ENCODE peak calls at places on chromosomes 6 and 20, in nine cellular contexts. One of them, this sample, is unnamed.

GRCh38 chr6:143694560-143694959 is 16.8 kb downstream of the PHACTR2 start:
- DNase-seq in H1: no peak
- DNase-seq in A549: no peak
- DNase-seq in transverse colon: no peak
- DNase-seq in HepG2: no peak
- DNase-seq in tibial nerve: no peak
- DNase-seq in ovary: no peak
- DNase-seq in GM12878: no peak
- DNase-seq in esophagus muscularis mucosa: no peak
- DNase-seq in this sample: no peak

GRCh38 chr6:140980265-140980887 is 1152.3 kb upstream of the GJE1 start:
- DNase-seq in H1: no peak
- DNase-seq in A549: no peak
- DNase-seq in transverse colon: no peak
- DNase-seq in HepG2: no peak
- DNase-seq in tibial nerve: no peak
- DNase-seq in ovary: no peak
- DNase-seq in GM12878: no peak
- DNase-seq in esophagus muscularis mucosa: no peak
- DNase-seq in this sample: no peak

GRCh38 chr20:49768204-49769124 is 44.2 kb upstream of the SLC9A8 start:
- DNase-seq in H1: peak; percentile 57
- DNase-seq in A549: peak; percentile 98
- DNase-seq in transverse colon: peak; percentile 56
- DNase-seq in HepG2: peak; percentile 100
- DNase-seq in tibial nerve: peak; percentile 41
- DNase-seq in ovary: peak; percentile 55
- DNase-seq in GM12878: peak; percentile 31
- DNase-seq in esophagus muscularis mucosa: no peak
- DNase-seq in this sample: peak; percentile 73

GRCh38 chr20:40864470-40864869 is 164.2 kb upstream of the TOP1 start:
- DNase-seq in H1: no peak
- DNase-seq in A549: no peak
- DNase-seq in transverse colon: no peak
- DNase-seq in HepG2: no peak
- DNase-seq in tibial nerve: no peak
- DNase-seq in ovary: no peak
- DNase-seq in GM12878: no peak
- DNase-seq in esophagus muscularis mucosa: no peak
- DNase-seq in this sample: no peak

GRCh38 chr6:85364354-85364753 is 85.5 kb upstream of the NT5E start:
- DNase-seq in H1: no peak
- DNase-seq in A549: peak; percentile 36
- DNase-seq in transverse colon: no peak
- DNase-seq in HepG2: no peak
- DNase-seq in tibial nerve: no peak
- DNase-seq in ovary: no peak
- DNase-seq in GM12878: no peak
- DNase-seq in esophagus muscularis mucosa: no peak
- DNase-seq in this sample: no peak

GRCh38 chr6:159257846-159258245 is 88.6 kb downstream of the FNDC1 start:
- DNase-seq in H1: no peak
- DNase-seq in A549: no peak
- DNase-seq in transverse colon: no peak
- DNase-seq in HepG2: no peak
- DNase-seq in tibial nerve: no peak
- DNase-seq in ovary: no peak
- DNase-seq in GM12878: no peak
- DNase-seq in esophagus muscularis mucosa: no peak
- DNase-seq in this sample: no peak

GRCh38 chr6:47571488-47571887 is 93.9 kb downstream of the CD2AP start:
- DNase-seq in H1: no peak
- DNase-seq in A549: no peak
- DNase-seq in transverse colon: no peak
- DNase-seq in HepG2: no peak
- DNase-seq in tibial nerve: no peak
- DNase-seq in ovary: no peak
- DNase-seq in GM12878: no peak
- DNase-seq in esophagus muscularis mucosa: no peak
- DNase-seq in this sample: no peak

GRCh38 chr6:133645000-133645619 is 243.8 kb upstream of the TCF21 start:
- DNase-seq in H1: no peak
- DNase-seq in A549: peak; percentile 67
- DNase-seq in transverse colon: no peak
- DNase-seq in HepG2: no peak
- DNase-seq in tibial nerve: no peak
- DNase-seq in ovary: peak; percentile 56
- DNase-seq in GM12878: no peak
- DNase-seq in esophagus muscularis mucosa: no peak
- DNase-seq in this sample: no peak

GRCh38 chr6:140079328-140079727 is 704.9 kb upstream of the CITED2 start:
- DNase-seq in H1: no peak
- DNase-seq in A549: no peak
- DNase-seq in transverse colon: no peak
- DNase-seq in HepG2: no peak
- DNase-seq in tibial nerve: no peak
- DNase-seq in ovary: peak; percentile 53
- DNase-seq in GM12878: no peak
- DNase-seq in esophagus muscularis mucosa: no peak
- DNase-seq in this sample: peak; percentile 26

GRCh38 chr6:135884136-135884535 is 32.6 kb downstream of the PDE7B start:
- DNase-seq in H1: no peak
- DNase-seq in A549: no peak
- DNase-seq in transverse colon: no peak
- DNase-seq in HepG2: no peak
- DNase-seq in tibial nerve: no peak
- DNase-seq in ovary: no peak
- DNase-seq in GM12878: no peak
- DNase-seq in esophagus muscularis mucosa: no peak
- DNase-seq in this sample: no peak

GRCh38 chr6:128363424-128363823 is 157.0 kb downstream of the PTPRK start:
- DNase-seq in H1: no peak
- DNase-seq in A549: no peak
- DNase-seq in transverse colon: no peak
- DNase-seq in HepG2: no peak
- DNase-seq in tibial nerve: no peak
- DNase-seq in ovary: no peak
- DNase-seq in GM12878: no peak
- DNase-seq in esophagus muscularis mucosa: no peak
- DNase-seq in this sample: no peak

DNA sequence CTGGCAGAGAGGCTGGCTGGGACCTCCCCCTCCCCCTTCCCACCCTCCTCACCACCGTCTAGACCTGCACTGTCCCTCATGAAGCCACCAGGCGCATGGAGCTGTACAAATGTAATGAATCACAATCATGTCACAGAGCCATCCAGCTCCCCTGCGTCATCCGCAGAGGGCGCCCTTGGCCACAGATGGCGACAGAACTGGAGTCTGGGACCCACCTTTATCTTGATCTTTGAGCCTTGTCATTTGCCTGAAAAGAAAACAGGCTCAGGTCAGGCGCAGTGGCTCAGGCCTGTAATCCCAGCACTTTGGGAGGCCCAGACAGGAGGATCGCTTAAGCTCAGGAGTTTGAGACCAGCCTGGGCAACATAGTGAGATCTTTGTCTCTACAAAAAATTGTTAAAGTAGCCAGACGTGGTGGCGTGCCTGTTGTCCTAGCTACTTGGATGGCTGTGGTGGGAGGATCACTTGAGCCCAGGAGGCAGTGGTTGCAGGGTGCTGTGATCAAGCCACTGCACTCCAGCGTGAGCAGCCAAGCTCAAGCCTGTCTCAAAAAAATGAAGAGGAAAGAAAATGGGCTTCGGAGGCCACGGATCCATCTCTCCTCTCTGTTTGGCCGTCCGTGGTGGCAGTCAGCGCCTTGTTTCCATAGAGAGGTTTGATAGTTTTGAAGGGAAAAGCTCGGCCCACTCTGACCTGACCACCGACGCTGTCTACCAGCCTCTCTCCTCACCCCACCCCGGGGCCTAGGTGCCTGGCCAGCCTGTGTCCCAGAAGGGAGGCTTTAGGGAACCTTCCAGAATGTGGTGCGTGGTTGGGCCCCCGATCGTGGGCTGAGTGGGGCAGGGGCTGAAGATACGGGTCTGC is 6.2 kb downstream of the COL9A3 start:
- DNase-seq in H1: peak; percentile 57
- DNase-seq in A549: peak; percentile 88
- DNase-seq in transverse colon: peak; percentile 85
- DNase-seq in HepG2: peak; percentile 98
- DNase-seq in tibial nerve: no peak
- DNase-seq in ovary: no peak
- DNase-seq in GM12878: no peak
- DNase-seq in esophagus muscularis mucosa: no peak
- DNase-seq in this sample: peak; percentile 74
- TF ChIP-seq CTCF in H1: peak; percentile 69
- TF ChIP-seq CTCF in A549: peak; percentile 62
- TF ChIP-seq CTCF in transverse colon: peak; percentile 56
- TF ChIP-seq CTCF in HepG2: peak; percentile 99
- TF ChIP-seq CTCF in tibial nerve: no peak
- TF ChIP-seq CTCF in ovary: no peak
- TF ChIP-seq CTCF in GM12878: peak; percentile 69
- TF ChIP-seq CTCF in esophagus muscularis mucosa: no peak
- TF ChIP-seq CTCF in this sample: no peak

GRCh38 chr6:6131492-6132109 is 124.9 kb upstream of the NRN1 start:
- DNase-seq in H1: no peak
- DNase-seq in A549: peak; percentile 23
- DNase-seq in transverse colon: no peak
- DNase-seq in HepG2: peak; percentile 53
- DNase-seq in tibial nerve: no peak
- DNase-seq in ovary: no peak
- DNase-seq in GM12878: no peak
- DNase-seq in esophagus muscularis mucosa: no peak
- DNase-seq in this sample: no peak
- TF ChIP-seq EP300 in H1: no peak
- TF ChIP-seq EP300 in A549: no peak
- TF ChIP-seq EP300 in transverse colon: no peak
- TF ChIP-seq EP300 in HepG2: no peak
- TF ChIP-seq EP300 in tibial nerve: no peak
- TF ChIP-seq EP300 in ovary: no peak
- TF ChIP-seq EP300 in GM12878: no peak
- TF ChIP-seq EP300 in esophagus muscularis mucosa: no peak
- TF ChIP-seq EP300 in this sample: no peak

DNA sequence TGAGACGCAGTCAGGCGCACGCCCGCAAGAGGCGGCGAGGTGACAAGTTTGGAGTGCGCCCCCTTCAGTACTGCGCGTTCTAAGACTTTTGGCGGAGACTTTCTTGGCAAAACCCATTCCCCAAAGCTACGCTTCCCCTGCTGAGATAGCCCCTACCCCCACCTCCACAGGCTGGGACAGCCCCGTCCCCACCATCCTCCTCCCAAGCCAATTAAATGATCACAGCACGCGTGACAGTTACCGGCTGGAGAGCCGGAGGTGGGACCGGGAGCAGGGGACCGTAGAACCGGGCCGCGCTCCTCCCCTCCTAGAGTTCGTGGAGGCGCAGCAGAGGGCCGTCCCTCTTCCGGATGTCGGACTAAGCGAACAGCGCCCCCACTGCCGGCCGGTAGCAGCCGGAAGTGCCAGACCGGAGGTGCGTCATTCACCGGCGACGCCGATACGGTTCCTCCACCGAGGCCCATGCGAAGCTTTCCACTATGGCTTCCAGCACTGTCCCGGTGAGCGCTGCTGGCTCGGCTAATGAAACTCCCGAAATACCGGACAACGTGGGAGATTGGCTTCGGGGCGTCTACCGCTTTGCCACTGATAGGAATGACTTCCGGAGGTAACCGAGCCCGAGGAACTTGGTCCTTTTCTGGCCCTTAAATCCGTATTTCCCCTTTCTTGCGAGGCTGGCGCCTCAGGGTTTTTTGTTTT is at the start of gene TOMM6:
- DNase-seq in H1: peak; percentile 98
- DNase-seq in A549: peak; percentile 94
- DNase-seq in transverse colon: peak; percentile 97
- DNase-seq in HepG2: peak; percentile 92
- DNase-seq in tibial nerve: peak; percentile 90
- DNase-seq in ovary: peak; percentile 98
- DNase-seq in GM12878: peak; percentile 77
- DNase-seq in esophagus muscularis mucosa: peak; percentile 98
- DNase-seq in this sample: peak; percentile 96
- TF ChIP-seq POLR2A in H1: peak; percentile 97
- TF ChIP-seq POLR2A in A549: peak; percentile 63
- TF ChIP-seq POLR2A in transverse colon: peak; percentile 90
- TF ChIP-seq POLR2A in HepG2: peak; percentile 98
- TF ChIP-seq POLR2A in tibial nerve: peak; percentile 65
- TF ChIP-seq POLR2A in ovary: peak; percentile 85
- TF ChIP-seq POLR2A in GM12878: peak; percentile 89
- TF ChIP-seq POLR2A in esophagus muscularis mucosa: no peak
- TF ChIP-seq POLR2A in this sample: no peak

DNA sequence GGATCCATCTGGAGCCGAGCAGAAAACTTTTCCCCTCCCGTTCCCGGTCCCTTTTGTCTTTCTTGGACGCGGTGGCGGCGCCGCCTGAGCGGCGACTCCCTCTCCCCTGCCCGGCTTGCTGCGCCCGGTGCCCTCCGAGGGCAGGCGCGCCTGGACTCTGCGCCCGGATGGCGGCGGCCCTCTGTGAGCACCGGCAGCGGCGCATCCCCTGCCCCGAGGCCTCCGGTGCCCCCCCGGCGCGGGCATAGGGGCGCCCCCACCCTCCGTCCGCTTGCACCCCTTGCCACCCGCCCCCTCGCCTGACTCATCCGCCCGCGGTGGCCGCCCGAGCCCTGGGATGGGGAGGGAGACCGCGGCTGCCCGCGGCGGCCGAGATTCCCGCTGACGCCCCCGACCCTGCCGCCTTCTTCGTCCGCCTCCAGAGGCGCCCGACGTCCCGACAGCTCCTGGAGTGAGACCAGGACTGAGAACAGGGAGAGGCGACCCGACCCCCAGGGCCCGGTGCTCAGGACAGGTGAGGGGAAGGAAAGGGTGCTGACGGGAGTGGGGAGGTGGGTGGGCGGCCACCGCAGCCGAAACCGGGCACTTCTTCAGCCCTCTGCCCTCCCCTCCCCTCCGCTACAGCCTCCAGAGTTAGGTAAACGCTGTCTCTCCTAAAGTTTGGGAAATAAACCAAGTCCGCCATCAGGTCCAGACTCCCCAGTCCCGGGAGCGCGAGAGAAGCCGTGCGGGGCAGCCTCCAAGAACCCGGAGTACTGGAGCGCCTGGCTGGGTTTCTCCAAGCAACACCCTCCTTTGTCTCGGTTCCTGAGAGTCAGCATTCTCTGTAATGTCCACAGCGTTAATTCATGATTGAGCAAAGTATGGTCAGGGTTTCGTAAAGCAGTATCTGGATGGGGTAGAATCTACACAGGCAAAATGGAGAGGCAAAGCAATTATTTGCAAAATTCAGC is at the start of gene TMEM200A:
- DNase-seq in H1: peak; percentile 58
- DNase-seq in A549: no peak
- DNase-seq in transverse colon: peak; percentile 23
- DNase-seq in HepG2: no peak
- DNase-seq in tibial nerve: no peak
- DNase-seq in ovary: peak; percentile 81
- DNase-seq in GM12878: no peak
- DNase-seq in esophagus muscularis mucosa: peak; percentile 90
- DNase-seq in this sample: peak; percentile 30
- TF ChIP-seq CTCF in H1: peak; percentile 8
- TF ChIP-seq CTCF in A549: no peak
- TF ChIP-seq CTCF in transverse colon: no peak
- TF ChIP-seq CTCF in HepG2: peak; percentile 23
- TF ChIP-seq CTCF in tibial nerve: no peak
- TF ChIP-seq CTCF in ovary: no peak
- TF ChIP-seq CTCF in GM12878: peak; percentile 13
- TF ChIP-seq CTCF in esophagus muscularis mucosa: no peak
- TF ChIP-seq CTCF in this sample: no peak

This sample was measured in stomach.